ENCODE peak calls at places on chromosomes 6 and 20, in eight cellular contexts. H, M, B, S, A, W, R and J are unnamed samples.
A peak's percentile ranks its signal among the peaks of the same experiment; 100 is the strongest.

GRCh38 chr6:70149209-70149788 is 153.6 kb downstream of the COL9A1 start:
- DNase-seq in W (no peak), S (no peak), B (no peak), M (no peak), H (no peak), R (no peak), A (no peak), J (no peak)

GRCh38 chr20:59104848-59105247 is 58.8 kb upstream of the ZNF831 start:
- DNase-seq in S (no peak), R (no peak), B (no peak), A (no peak), H (no peak), W (no peak), M (no peak), J (no peak)

GRCh38 chr20:46347831-46348230 is 39.5 kb upstream of the CDH22 start:
- DNase-seq in S (no peak), A (no peak), H (no peak), M (no peak), W (no peak), R (no peak), B (no peak), J (no peak)

GRCh38 chr6:119479860-119480655 is 130.5 kb upstream of the MAN1A1 start:
- DNase-seq in B (no peak), M (no peak), H (no peak), W (peak; percentile 25), A (no peak), S (no peak), R (no peak), J (no peak)

GRCh38 chr6:110140650-110141049 is 38.8 kb downstream of the WASF1 start:
- DNase-seq in H (no peak), S (no peak), R (no peak), W (no peak), B (no peak), A (no peak), M (no peak), J (peak; percentile 36)

GRCh38 chr20:50408526-50409364 is 101.4 kb upstream of the PTPN1 start:
- DNase-seq in W (no peak), B (no peak), R (no peak), S (no peak), A (no peak), M (no peak), H (no peak), J (no peak)

GRCh38 chr6:71080793-71081192 is 123.9 kb upstream of the B3GAT2 start:
- DNase-seq in R (no peak), S (no peak), B (no peak), W (peak; percentile 24), M (no peak), H (no peak), A (no peak), J (no peak)

GRCh38 chr6:152351110-152351509 is 286.1 kb downstream of the SYNE1 start:
- DNase-seq in S (no peak), A (no peak), W (no peak), H (no peak), B (no peak), R (no peak), M (no peak), J (no peak)

GRCh38 chr20:62066339-62066982 is 780 bp upstream of the TAF4 start:
- DNase-seq in A (peak; percentile 32), W (peak; percentile 72), R (no peak), B (peak; percentile 62), H (peak; percentile 58), M (peak; percentile 27), S (peak; percentile 65), J (peak; percentile 79)